ENCODE peak calls at places on chromosomes 7 and 10, in five cellular contexts. X is left cardiac atrium; J is stimulated activated CD4-positive, alpha-beta T cell treated with anti-CD3 and anti-CD28 coated beads, Interleukin-2, amount 100 ng/mL, for 48 hours; O is psoas muscle; Q is upper lobe of right lung. R is an unnamed sample.

GRCh38 chr7:23520582-23520981 is 11.2 kb downstream of the TRA2A start:
- DNase-seq in X (no peak), J (no peak), O (no peak), Q (no peak), R (no peak)

GRCh38 chr7:100582041-100582579 is 3.8 kb downstream of the LRCH4 start:
- DNase-seq in X (no peak), J (no peak), O (no peak), Q (peak), R (no peak)

GRCh38 chr7:106947244-106947728 is 82.2 kb downstream of the PIK3CG start:
- DNase-seq in X (peak), J (peak), O (no peak), Q (no peak), R (no peak)

GRCh38 chr10:58660577-58661255 is 148.0 kb downstream of the BICC1 start:
- DNase-seq in X (no peak), J (no peak), O (no peak), Q (no peak), R (no peak)

GRCh38 chr7:24199978-24200377 is 84.0 kb upstream of the NPY start:
- DNase-seq in X (no peak), J (no peak), O (no peak), Q (no peak), R (no peak)

GRCh38 chr7:109076561-109076960 is 506.9 kb downstream of the DNAJB9 start:
- DNase-seq in X (no peak), J (no peak), O (no peak), Q (no peak), R (no peak)

GRCh38 chr10:49089789-49090595 is 25.3 kb downstream of the VSTM4 start:
- DNase-seq in X (no peak), J (no peak), O (no peak), Q (peak), R (no peak)

GRCh38 chr10:122044713-122045112 is 55.8 kb downstream of the TACC2 start:
- DNase-seq in X (no peak), J (no peak), O (peak), Q (no peak), R (peak)

GRCh38 chr7:154879629-154880028 is 123.3 kb downstream of the PAXIP1 start:
- DNase-seq in X (no peak), J (no peak), O (no peak), Q (no peak), R (no peak)

GRCh38 chr7:155576900-155577508 is 30.6 kb upstream of the CNPY1 start:
- DNase-seq in X (no peak), J (no peak), O (no peak), Q (peak), R (peak)

GRCh38 chr7:157495177-157495553 is 158.4 kb downstream of the DNAJB6 start:
- DNase-seq in X (no peak), J (no peak), O (no peak), Q (no peak), R (no peak)

GRCh38 chr10:111677747-111678146 is 505.8 kb downstream of the GPAM start:
- DNase-seq in X (no peak), J (no peak), O (no peak), Q (no peak), R (no peak)

GRCh38 chr10:31953080-31953479 is 24.4 kb upstream of the ARHGAP12 start:
- DNase-seq in X (no peak), J (no peak), O (no peak), Q (no peak), R (no peak)

GRCh38 chr10:63605568-63605967 is 84.4 kb downstream of the REEP3 start:
- DNase-seq in X (no peak), J (no peak), O (no peak), Q (no peak), R (no peak)

GRCh38 chr7:24912874-24913514 is 67.0 kb downstream of the OSBPL3 start:
- DNase-seq in X (no peak), J (no peak), O (no peak), Q (no peak), R (no peak)

GRCh38 chr10:46524471-46525176 is 31.8 kb downstream of the GPRIN2 start:
- DNase-seq in X (peak), J (no peak), O (peak), Q (peak), R (peak)

GRCh38 chr10:73159038-73159648 is 8.7 kb downstream of the ECD start:
- DNase-seq in X (peak), J (peak), O (peak), Q (no peak), R (no peak)

GRCh38 chr7:124330741-124331407 is 298.0 kb upstream of the TMEM229A start:
- DNase-seq in X (no peak), J (no peak), O (no peak), Q (no peak), R (no peak)

GRCh38 chr10:22554481-22555182 is 159.7 kb downstream of the PIP4K2A start:
- DNase-seq in X (peak), J (no peak), O (peak), Q (peak), R (peak)

GRCh38 chr10:97185326-97186058 is at the start of gene SLIT1:
- DNase-seq in X (no peak), J (no peak), O (no peak), Q (peak), R (no peak)

R was measured in sigmoid colon.